ENCODE peak calls at places on chromosomes 4 and X, in four cellular contexts. L, J, P and K are unnamed samples.

GRCh38 chr4:72779256-72779655 is 210.2 kb upstream of the ADAMTS3 start:
- DNase-seq in L (no peak), J (no peak), P (no peak), K (no peak)

GRCh38 chrX:7084841-7085240 is 62.7 kb upstream of the STS start:
- DNase-seq in L (no peak), J (no peak), P (no peak), K (no peak)

GRCh38 chr4:186845137-186845842 is 121.6 kb upstream of the FAT1 start:
- DNase-seq in L (peak), J (peak), P (no peak), K (no peak)

GRCh38 chr4:81757706-81758105 is 286.0 kb upstream of the RASGEF1B start:
- DNase-seq in L (no peak), J (no peak), P (no peak), K (no peak)

GRCh38 chr4:113052379-113052951 is 3.0 kb downstream of the ANK2 start:
- DNase-seq in L (no peak), J (no peak), P (peak), K (no peak)

GRCh38 chrX:150984164-150984824 is 1.2 kb downstream of the HMGB3 start:
- DNase-seq in L (no peak), J (no peak), P (no peak), K (peak)

GRCh38 chrX:110992611-110993010 is 103.4 kb upstream of the PAK3 start:
- DNase-seq in L (peak), J (peak), P (no peak), K (peak)

GRCh38 chr4:19213388-19213787 is 1038.3 kb upstream of the SLIT2 start:
- DNase-seq in L (no peak), J (no peak), P (no peak), K (no peak)

GRCh38 chr4:53899544-53900274 is 164.7 kb downstream of the CHIC2 start:
- DNase-seq in L (no peak), J (no peak), P (no peak), K (no peak)

GRCh38 chr4:185672618-185673017 is 137.3 kb upstream of the PDLIM3 start:
- DNase-seq in L (no peak), J (no peak), P (no peak), K (no peak)

GRCh38 chr4:3304831-3305609 is 12.2 kb downstream of the RGS12 start:
- DNase-seq in L (no peak), J (no peak), P (no peak), K (peak)

GRCh38 chrX:43349363-43349762 is 306.7 kb upstream of the MAOA start:
- DNase-seq in L (peak), J (peak), P (peak), K (peak)

GRCh38 chr4:2258091-2259035 is 3.5 kb downstream of the MXD4 start:
- DNase-seq in L (no peak), J (no peak), P (no peak), K (peak)

GRCh38 chr4:2255501-2256155 is 6.3 kb downstream of the MXD4 start:
- DNase-seq in L (no peak), J (no peak), P (no peak), K (peak)

GRCh38 chr4:2256156-2256731 is 5.7 kb downstream of the MXD4 start:
- DNase-seq in L (no peak), J (no peak), P (no peak), K (peak)

GRCh38 chr4:2257361-2258001 is 4.4 kb downstream of the MXD4 start:
- DNase-seq in L (no peak), J (no peak), P (no peak), K (peak)

DNA sequence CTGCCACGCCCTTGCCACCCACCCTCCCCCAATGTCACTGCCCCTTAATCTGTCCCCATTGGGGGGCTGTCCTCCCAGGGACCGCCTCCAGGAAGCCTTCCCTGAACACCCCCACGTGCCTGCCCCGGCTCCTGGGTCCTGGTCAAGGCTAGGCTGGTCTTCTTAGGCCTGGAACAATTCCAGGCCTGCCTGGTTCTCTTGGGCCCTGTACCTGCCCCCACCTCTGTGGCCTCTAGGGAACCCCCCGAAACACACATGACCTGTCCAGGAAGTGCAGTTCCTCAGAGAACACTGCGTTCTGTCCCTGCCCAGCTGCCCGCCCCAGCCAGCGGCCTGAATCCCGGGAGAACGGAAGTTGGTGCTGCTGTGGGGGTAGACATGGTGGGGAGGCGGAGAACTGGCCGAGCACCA is 5.1 kb downstream of the MXD4 start:
- DNase-seq in L (no peak), J (no peak), P (no peak), K (peak)
- H3K27ac ChIP-seq in L (no peak), J (no peak), P (peak), K (no peak)

GRCh38 chr4:158775091-158775651 is 6.3 kb downstream of the FNIP2 start:
- DNase-seq in L (peak), J (no peak), P (no peak), K (no peak)
- TF ChIP-seq PBX3 in L (no peak), J (no peak), P (no peak), K (no peak)

GRCh38 chrX:53374222-53374820 is 48.1 kb downstream of the SMC1A start:
- DNase-seq in L (no peak), J (no peak), P (no peak), K (no peak)
- TF ChIP-seq EP300 in L (no peak), J (no peak), P (no peak), K (no peak)

GRCh38 chr4:119027815-119028214 is 107.8 kb upstream of the MYOZ2 start:
- DNase-seq in L (no peak), J (no peak), P (no peak), K (no peak)
- H3K27ac ChIP-seq in L (peak), J (no peak), P (no peak), K (no peak)

DNA sequence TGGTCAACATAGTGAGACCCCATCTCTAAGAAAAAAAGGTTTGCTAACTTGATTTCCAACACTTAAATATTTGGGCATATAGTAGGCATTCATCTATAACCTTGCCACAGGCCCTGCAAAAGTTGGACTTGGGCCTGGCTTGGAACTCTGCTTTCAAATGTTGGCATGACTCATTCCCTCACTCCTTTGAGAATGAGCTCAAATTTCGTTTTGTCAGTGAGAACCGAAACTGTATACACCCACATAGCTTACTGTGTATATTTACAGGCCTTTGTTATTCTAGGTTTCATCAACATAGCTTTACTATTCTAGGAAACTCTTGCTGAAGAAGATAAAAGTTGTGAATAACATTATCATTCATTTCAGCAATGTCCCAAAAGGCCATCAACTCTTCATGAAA is 88.7 kb upstream of the ELOVL6 start:
- DNase-seq in L (peak), J (no peak), P (peak), K (no peak)
- TF ChIP-seq PBX3 in L (no peak), J (no peak), P (no peak), K (no peak)